ENCODE peak calls at places on chromosomes 2 and 18, in nine cellular contexts. Q is GM04504; I is right cardiac atrium; F is keratinocyte; D is neural progenitor cell; O is activated CD4-positive, alpha-beta T cell treated with anti-CD3 and anti-CD28 coated beads, Interleukin-2, amount 10 ng/mL, durations not matched to agents 7 days and 5 days; N is H7; T is HS-5; S is stimulated activated naive CD4-positive, alpha-beta T cell. Y is an unnamed sample.

GRCh38 chr2:183495589-183496267 is 371.5 kb downstream of the NUP35 start:
- DNase-seq in N (no peak), O (no peak), F (no peak), D (no peak), S (no peak), Q (no peak), I (no peak), T (no peak), Y (no peak)

GRCh38 chr2:129722306-129723020 is 257.0 kb upstream of the RAB6C start:
- DNase-seq in D (no peak), Q (no peak), F (no peak), T (no peak), I (no peak), S (no peak), O (no peak), N (no peak), Y (no peak)

GRCh38 chr2:233341296-233341695 is 13.0 kb upstream of the DGKD start:
- DNase-seq in S (no peak), N (no peak), F (no peak), O (no peak), T (no peak), D (no peak), I (no peak), Q (no peak), Y (no peak)

GRCh38 chr2:39059366-39059952 is 61.4 kb downstream of the SOS1 start:
- DNase-seq in N (peak; percentile 24), D (peak; percentile 67), I (no peak), F (no peak), O (no peak), T (peak; percentile 8), S (peak; percentile 19), Q (peak; percentile 10), Y (no peak)

GRCh38 chr18:7870855-7871254 is 303.7 kb downstream of the PTPRM start:
- DNase-seq in S (no peak), N (no peak), T (no peak), F (no peak), I (no peak), D (no peak), Q (peak; percentile 40), O (no peak), Y (no peak)

GRCh38 chr18:63783394-63783793 is 8.2 kb downstream of the SERPINB7 start:
- DNase-seq in D (no peak), I (no peak), T (no peak), O (no peak), Q (no peak), S (no peak), F (no peak), N (peak; percentile 23), Y (no peak)

GRCh38 chr18:45838302-45839070 is 13.0 kb downstream of the SIGLEC15 start:
- DNase-seq in I (no peak), F (no peak), Q (no peak), S (no peak), N (no peak), T (no peak), D (no peak), O (peak; percentile 3), Y (no peak)

GRCh38 chr2:120320318-120320851 is 25.6 kb upstream of the INHBB start:
- DNase-seq in S (no peak), N (no peak), O (no peak), F (no peak), Q (no peak), D (no peak), I (no peak), T (no peak), Y (no peak)

GRCh38 chr18:8601277-8602032 is 7.8 kb upstream of the RAB12 start:
- DNase-seq in I (no peak), T (no peak), F (no peak), D (no peak), S (no peak), O (no peak), Q (no peak), N (no peak), Y (no peak)

GRCh38 chr2:159130302-159130701 is 156.2 kb downstream of the WDSUB1 start:
- DNase-seq in F (no peak), N (no peak), Q (no peak), D (no peak), I (no peak), S (no peak), T (no peak), O (no peak), Y (no peak)